ENCODE peak calls at places on chromosomes 2 and 18, in eight cellular contexts. V is endothelial cell; Y is AG10803; Z is upper lobe of right lung; U is stimulated activated CD4-positive, alpha-beta T cell treated with anti-CD3 and anti-CD28 coated beads, Interleukin-2, amount 100 ng/mL, for 48 hours; E is D341Med; O is EL; P is activated T-cell treated with anti-CD3 and anti-CD28 coated beads, Interleukin-2, amount 50 U/mL, for 24 hours. B is an unnamed sample.

GRCh38 chr2:2542316-2542715 is 211.2 kb upstream of the MYT1L start:
- DNase-seq in Y (no peak), Z (no peak), V (no peak), P (no peak), E (no peak), U (no peak), O (no peak), B (peak; percentile 28)

GRCh38 chr18:28581503-28582169 is 404.7 kb upstream of the CDH2 start:
- DNase-seq in U (no peak), O (no peak), Y (no peak), E (no peak), V (no peak), P (no peak), Z (no peak), B (no peak)

GRCh38 chr2:223811757-223812156 is 25.6 kb downstream of the AP1S3 start:
- DNase-seq in O (no peak), Y (no peak), P (no peak), Z (no peak), U (no peak), V (no peak), E (no peak), B (no peak)

GRCh38 chr2:26942543-26943295 is 27.7 kb upstream of the MAPRE3 start:
- DNase-seq in P (peak; percentile 79), U (peak; percentile 60), Z (peak; percentile 80), Y (peak; percentile 41), O (peak; percentile 54), E (peak; percentile 76), V (peak; percentile 77), B (peak; percentile 86)

GRCh38 chr18:70423120-70423519 is 134.3 kb downstream of the SOCS6 start:
- DNase-seq in U (no peak), E (no peak), Z (no peak), Y (no peak), O (no peak), V (no peak), P (no peak), B (no peak)

GRCh38 chr2:119407430-119408220 is 24.0 kb upstream of the TMEM37 start:
- DNase-seq in Y (peak; percentile 60), Z (no peak), U (peak; percentile 25), E (peak; percentile 81), O (peak; percentile 49), V (peak; percentile 71), P (no peak), B (no peak)

GRCh38 chr2:70340075-70340474 is 38.2 kb upstream of the FAM136A start:
- DNase-seq in O (no peak), U (no peak), P (no peak), Y (no peak), E (no peak), V (no peak), Z (no peak), B (no peak)

GRCh38 chr2:205629021-205629817 is 53.1 kb upstream of the NRP2 start:
- DNase-seq in U (no peak), O (no peak), Y (no peak), P (no peak), Z (no peak), V (no peak), E (no peak), B (no peak)

GRCh38 chr18:36298113-36298701 is 694 bp downstream of the FHOD3 start:
- DNase-seq in Y (no peak), O (peak; percentile 26), P (peak; percentile 35), Z (no peak), V (peak; percentile 16), E (peak; percentile 79), U (no peak), B (no peak)

GRCh38 chr18:48084041-48084757 is 153.7 kb upstream of the SMAD2 start:
- DNase-seq in Z (no peak), O (no peak), P (no peak), E (no peak), V (no peak), Y (no peak), U (no peak), B (peak; percentile 50)

GRCh38 chr2:52017836-52018235 is 985.9 kb upstream of the NRXN1 start:
- DNase-seq in V (no peak), E (no peak), O (no peak), Z (no peak), P (no peak), Y (no peak), U (no peak), B (no peak)

GRCh38 chr18:22605736-22606135 is 188.0 kb upstream of the CTAGE1 start:
- DNase-seq in E (no peak), O (no peak), Y (no peak), Z (no peak), U (no peak), V (no peak), P (no peak), B (no peak)

GRCh38 chr18:37426536-37427080 is 139.0 kb downstream of the CELF4 start:
- DNase-seq in P (no peak), U (no peak), E (peak; percentile 88), Y (no peak), Z (no peak), V (no peak), O (no peak), B (no peak)